ENCODE peak calls at places on chromosomes 13 and 19, in four cellular contexts. V is neuronal stem cell, X is IMR-90, J is H1. N is an unnamed sample.

GRCh38 chr13:36151591-36151990 is 20.4 kb upstream of the DCLK1 start:
- DNase-seq in V (no peak), X (no peak), J (no peak), N (no peak)

GRCh38 chr19:47786566-47786965 is 8.1 kb downstream of the SELENOW start:
- DNase-seq in V (no peak), X (no peak), J (no peak), N (no peak)

GRCh38 chr19:10422846-10423245 is 2.5 kb downstream of the PDE4A start:
- DNase-seq in V (no peak), X (no peak), J (no peak), N (no peak)

GRCh38 chr19:46990998-46991676 is 28.5 kb upstream of the NPAS1 start:
- DNase-seq in V (peak; percentile 76), X (peak; percentile 81), J (peak; percentile 78), N (peak; percentile 86)

GRCh38 chr13:66414196-66414800 is 815.8 kb downstream of the PCDH9 start:
- DNase-seq in V (no peak), X (no peak), J (no peak), N (peak; percentile 7)

GRCh38 chr19:42159942-42160341 is 27.7 kb upstream of the POU2F2 start:
- DNase-seq in V (no peak), X (no peak), J (no peak), N (no peak)

GRCh38 chr19:10112037-10112751 is 701 bp downstream of the P2RY11 start:
- DNase-seq in V (no peak), X (no peak), J (no peak), N (peak; percentile 25)

GRCh38 chr19:31568724-31569123 is 219.5 kb upstream of the TSHZ3 start:
- DNase-seq in V (no peak), X (no peak), J (no peak), N (no peak)

GRCh38 chr19:13051581-13052165 is 51.0 kb downstream of the LYL1 start:
- DNase-seq in V (peak; percentile 97), X (peak; percentile 24), J (no peak), N (peak; percentile 38)

GRCh38 chr13:30159446-30159839 is 147.9 kb downstream of the KATNAL1 start:
- DNase-seq in V (no peak), X (peak; percentile 94), J (no peak), N (peak; percentile 95)

GRCh38 chr19:46904114-46905060 is 43.6 kb downstream of the ARHGAP35 start:
- DNase-seq in V (no peak), X (peak; percentile 71), J (no peak), N (peak; percentile 89)

GRCh38 chr13:32791545-32792172 is 205.4 kb downstream of the PDS5B start:
- DNase-seq in V (no peak), X (peak; percentile 35), J (no peak), N (peak; percentile 15)

GRCh38 chr19:11626252-11626651 is 29.0 kb downstream of the ZNF627 start:
- DNase-seq in V (no peak), X (no peak), J (no peak), N (no peak)

GRCh38 chr19:56839665-56840451 is 668 bp downstream of the PEG3 start:
- DNase-seq in V (peak; percentile 92), X (no peak), J (no peak), N (no peak)

GRCh38 chr13:97921146-97921776 is 32.2 kb upstream of the IPO5 start:
- DNase-seq in V (no peak), X (peak; percentile 12), J (no peak), N (no peak)

GRCh38 chr19:18676692-18677091 is 6.8 kb upstream of the CRTC1 start:
- DNase-seq in V (no peak), X (no peak), J (no peak), N (no peak)

GRCh38 chr19:41352279-41352608 is 1.5 kb downstream of the TGFB1 start:
- DNase-seq in V (no peak), X (no peak), J (no peak), N (peak; percentile 16)

GRCh38 chr13:85093808-85094207 is 705.4 kb downstream of the SLITRK6 start:
- DNase-seq in V (no peak), X (no peak), J (no peak), N (peak; percentile 6)

GRCh38 chr19:53962887-53963435 is at the start of gene CACNG8:
- DNase-seq in V (no peak), X (no peak), J (no peak), N (no peak)

GRCh38 chr13:42812311-42812710 is 30.9 kb downstream of the FAM216B start:
- DNase-seq in V (no peak), X (no peak), J (no peak), N (no peak)

GRCh38 chr19:58045411-58046050 is 11.7 kb downstream of the ZSCAN1 start:
- DNase-seq in V (no peak), X (no peak), J (no peak), N (no peak)

GRCh38 chr19:33814181-33815165 is 17.8 kb downstream of the KCTD15 start:
- DNase-seq in V (no peak), X (peak; percentile 7), J (no peak), N (no peak)

GRCh38 chr19:30649934-30650614 is 277.9 kb downstream of the ZNF536 start:
- DNase-seq in V (peak; percentile 50), X (peak; percentile 51), J (no peak), N (peak; percentile 41)

GRCh38 chr13:42660367-42660965 is 86.5 kb downstream of the TNFSF11 start:
- DNase-seq in V (no peak), X (peak; percentile 27), J (no peak), N (peak; percentile 12)

GRCh38 chr13:23510979-23511735 is 59.1 kb upstream of the TNFRSF19 start:
- DNase-seq in V (no peak), X (peak; percentile 75), J (no peak), N (peak; percentile 24)

GRCh38 chr13:97700306-97700848 is 253.1 kb upstream of the IPO5 start:
- DNase-seq in V (no peak), X (no peak), J (no peak), N (no peak)

GRCh38 chr19:29417048-29417447 is 108.7 kb upstream of the VSTM2B start:
- DNase-seq in V (no peak), X (no peak), J (no peak), N (no peak)

GRCh38 chr13:49214917-49215376 is 5.2 kb upstream of the MLNR start:
- DNase-seq in V (no peak), X (peak; percentile 6), J (no peak), N (no peak)

GRCh38 chr19:4327252-4327876 is 11.3 kb downstream of the STAP2 start:
- DNase-seq in V (peak; percentile 85), X (peak; percentile 13), J (peak; percentile 89), N (peak; percentile 62)

GRCh38 chr19:48658483-48658882 is 12.5 kb upstream of the CA11 start:
- DNase-seq in V (no peak), X (no peak), J (no peak), N (no peak)

GRCh38 chr13:42369071-42369795 is 97.3 kb downstream of the AKAP11 start:
- DNase-seq in V (no peak), X (no peak), J (no peak), N (no peak)

GRCh38 chr13:78689011-78689410 is 30.1 kb upstream of the OBI1 start:
- DNase-seq in V (no peak), X (no peak), J (no peak), N (peak; percentile 2)

DNA sequence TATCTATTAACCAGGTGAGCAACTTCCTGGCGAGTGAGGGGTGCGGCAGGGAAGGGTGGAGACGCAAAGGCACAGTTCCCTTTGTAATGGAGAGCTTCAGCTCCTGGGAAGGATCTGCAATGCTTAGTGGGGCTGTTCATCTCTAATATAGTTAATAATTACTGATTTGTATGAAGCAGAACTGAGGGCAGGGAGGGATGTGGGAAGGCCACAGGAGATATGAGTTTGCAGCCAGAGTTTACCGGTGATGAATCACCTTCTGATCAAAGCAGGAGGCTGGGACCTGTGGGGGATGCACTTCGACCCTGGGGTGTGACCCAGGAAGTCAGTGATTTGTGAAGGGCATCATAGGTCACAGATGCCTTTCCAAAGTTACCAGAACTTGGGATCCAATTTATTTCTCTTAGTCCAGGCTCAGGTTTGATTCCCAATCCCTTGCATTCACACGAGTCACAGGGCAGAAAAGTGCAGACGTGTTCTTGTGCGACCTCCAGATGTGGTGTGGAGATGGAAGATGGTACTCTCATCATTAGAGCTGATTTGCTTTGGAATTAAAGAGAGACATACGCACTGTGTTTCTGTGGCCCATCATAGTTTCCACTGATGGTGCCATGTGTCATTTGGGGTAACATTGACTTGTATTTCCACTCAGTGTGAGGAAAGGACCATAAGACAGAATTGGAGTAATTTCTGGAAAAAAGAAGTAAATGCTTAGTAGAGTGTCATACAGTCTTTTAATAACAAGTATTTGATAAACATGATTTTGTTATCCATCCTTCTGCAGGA is 55.0 kb downstream of the LRCH1 start:
- DNase-seq in V (no peak), X (no peak), J (no peak), N (no peak)
- H3K18ac ChIP-seq in V (no peak overlapping the region), X (no peak overlapping the region), J (no peak overlapping the region), N (no peak overlapping the region)

DNA sequence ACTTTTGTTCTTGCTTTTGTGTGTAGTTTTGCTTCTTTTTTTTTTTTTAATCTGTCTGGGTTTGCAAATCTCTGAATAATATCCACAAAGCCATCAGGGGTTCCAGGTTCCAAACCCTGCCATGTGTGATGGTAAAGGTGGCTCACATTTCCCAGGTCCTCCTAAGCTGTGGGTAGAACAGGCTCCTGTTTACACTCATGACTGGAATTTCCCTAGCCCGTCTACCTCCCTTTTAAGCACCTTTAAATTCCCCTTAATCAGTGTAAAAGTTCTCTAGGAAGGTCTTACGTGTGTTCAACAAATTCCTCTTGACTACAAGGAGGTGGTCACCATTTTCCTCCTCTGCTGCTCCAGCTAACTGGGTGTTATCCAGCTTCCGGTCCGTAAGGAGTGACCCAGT is 62.8 kb downstream of the EFNB2 start:
- DNase-seq in V (no peak), X (no peak), J (no peak), N (no peak)
- H3K79me1 ChIP-seq in V (no peaks in the 10 kb centered on the region), X (no peaks in the 10 kb centered on the region), J (no peaks in the 10 kb centered on the region), N (no peaks in the 10 kb centered on the region)

DNA sequence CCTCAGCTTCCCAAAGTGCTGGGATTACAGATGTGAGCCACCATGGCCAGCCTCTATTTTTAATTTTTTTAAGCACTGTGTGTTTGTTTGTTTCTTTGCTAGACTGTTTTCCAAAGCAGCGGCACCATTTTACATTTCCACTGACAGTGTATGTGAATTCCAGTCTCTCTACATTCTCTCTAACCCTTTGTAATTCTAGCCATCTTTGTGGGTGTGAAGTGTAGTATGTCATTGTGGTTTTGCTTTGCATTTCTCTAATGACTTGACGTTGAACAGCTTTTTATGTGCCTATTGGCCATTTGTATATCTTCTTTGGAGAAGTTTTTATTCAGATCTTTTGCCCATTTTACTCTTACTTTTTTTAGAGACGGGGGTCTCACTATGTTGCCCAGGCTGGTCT is 11.6 kb downstream of the PNPLA6 start:
- DNase-seq in V (no peak), X (no peak), J (no peak), N (no peak)
- H2AK5ac ChIP-seq in V (no peak overlapping the region), X (no peak overlapping the region), J (no peak overlapping the region), N (no peak overlapping the region)

DNA sequence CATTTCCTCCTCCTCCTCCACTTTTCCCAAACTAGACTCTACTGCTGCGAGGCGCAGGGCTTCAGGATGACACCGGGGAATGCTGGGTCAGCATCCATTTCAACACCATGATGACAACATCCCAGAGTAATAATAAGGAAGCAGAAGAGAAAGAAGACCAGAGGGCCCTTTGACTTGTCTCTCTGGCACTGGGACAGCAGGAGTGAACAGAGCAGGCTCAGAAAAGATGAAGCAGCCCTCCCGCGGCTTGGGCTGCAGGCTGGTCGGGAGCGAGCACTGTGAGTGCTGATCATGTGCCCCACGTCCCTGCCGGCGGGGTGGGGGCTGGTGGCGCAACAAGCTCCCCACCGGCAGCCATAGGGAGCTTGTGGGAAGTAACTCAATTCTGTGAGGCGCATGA is 30.5 kb downstream of the RANBP3 start:
- DNase-seq in V (no peak), X (peak; percentile 67), J (no peak), N (peak; percentile 75)
- H3K18ac ChIP-seq in V (no peak overlapping the region), X (peak overlapping the region; percentile 2), J (no peak overlapping the region), N (peak overlapping the region; percentile 15)

N was measured in mesenchymal stem cell.